ENCODE peak calls at places on chromosomes 11 and 22, in four cellular contexts. One of them, this sample, is unnamed.

GRCh38 chr22:26589367-26589844 is 526 bp downstream of the TPST2 start:
- DNase-seq in aorta: peak; percentile 79
- DNase-seq in naive thymus-derived CD4-positive, alpha-beta T cell: peak; percentile 18
- DNase-seq in cardiac muscle cell: peak; percentile 51
- DNase-seq in this sample: no peak

GRCh38 chr11:103648670-103649400 is 387.6 kb upstream of the DDI1 start:
- DNase-seq in aorta: no peak
- DNase-seq in naive thymus-derived CD4-positive, alpha-beta T cell: no peak
- DNase-seq in cardiac muscle cell: no peak
- DNase-seq in this sample: no peak

GRCh38 chr22:44729391-44730012 is 22.9 kb upstream of the ARHGAP8 start:
- DNase-seq in aorta: no peak
- DNase-seq in naive thymus-derived CD4-positive, alpha-beta T cell: peak; percentile 16
- DNase-seq in cardiac muscle cell: no peak
- DNase-seq in this sample: no peak

GRCh38 chr11:57072640-57073039 is 83.9 kb downstream of the OR5AK2 start:
- DNase-seq in aorta: no peak
- DNase-seq in naive thymus-derived CD4-positive, alpha-beta T cell: no peak
- DNase-seq in cardiac muscle cell: no peak
- DNase-seq in this sample: no peak

GRCh38 chr11:64866173-64866491 is 12.3 kb downstream of the EHD1 start:
- DNase-seq in aorta: no peak
- DNase-seq in naive thymus-derived CD4-positive, alpha-beta T cell: no peak
- DNase-seq in cardiac muscle cell: no peak
- DNase-seq in this sample: no peak

GRCh38 chr22:17777005-17777716 is 2.9 kb upstream of the BID start:
- DNase-seq in aorta: no peak
- DNase-seq in naive thymus-derived CD4-positive, alpha-beta T cell: peak; percentile 73
- DNase-seq in cardiac muscle cell: no peak
- DNase-seq in this sample: no peak

GRCh38 chr22:32476804-32477203 is 2.2 kb downstream of the FBXO7 start:
- DNase-seq in aorta: no peak
- DNase-seq in naive thymus-derived CD4-positive, alpha-beta T cell: no peak
- DNase-seq in cardiac muscle cell: no peak
- DNase-seq in this sample: no peak

GRCh38 chr22:45248832-45249561 is 8.3 kb upstream of the KIAA0930 start:
- DNase-seq in aorta: no peak
- DNase-seq in naive thymus-derived CD4-positive, alpha-beta T cell: no peak
- DNase-seq in cardiac muscle cell: no peak
- DNase-seq in this sample: no peak

GRCh38 chr11:61004037-61004641 is 32.7 kb downstream of the CD6 start:
- DNase-seq in aorta: no peak
- DNase-seq in naive thymus-derived CD4-positive, alpha-beta T cell: peak; percentile 55
- DNase-seq in cardiac muscle cell: no peak
- DNase-seq in this sample: no peak

GRCh38 chr11:65861165-65861505 is 902 bp downstream of the MUS81 start:
- DNase-seq in aorta: peak; percentile 79
- DNase-seq in naive thymus-derived CD4-positive, alpha-beta T cell: no peak
- DNase-seq in cardiac muscle cell: no peak
- DNase-seq in this sample: peak; percentile 3

GRCh38 chr22:39731881-39732555 is 161.5 kb downstream of the CACNA1I start:
- DNase-seq in aorta: no peak
- DNase-seq in naive thymus-derived CD4-positive, alpha-beta T cell: no peak
- DNase-seq in cardiac muscle cell: no peak
- DNase-seq in this sample: no peak

GRCh38 chr22:38834991-38835390 is 8.8 kb downstream of the NPTXR start:
- DNase-seq in aorta: no peak
- DNase-seq in naive thymus-derived CD4-positive, alpha-beta T cell: no peak
- DNase-seq in cardiac muscle cell: no peak
- DNase-seq in this sample: no peak

GRCh38 chr22:17774206-17774927 is at the start of gene BID:
- DNase-seq in aorta: peak; percentile 87
- DNase-seq in naive thymus-derived CD4-positive, alpha-beta T cell: no peak
- DNase-seq in cardiac muscle cell: peak; percentile 53
- DNase-seq in this sample: peak; percentile 47

GRCh38 chr11:24622262-24622661 is 125.4 kb downstream of the LUZP2 start:
- DNase-seq in aorta: no peak
- DNase-seq in naive thymus-derived CD4-positive, alpha-beta T cell: no peak
- DNase-seq in cardiac muscle cell: peak; percentile 4
- DNase-seq in this sample: no peak

GRCh38 chr22:17318817-17319216 is 50.4 kb upstream of the CECR2 start:
- DNase-seq in aorta: no peak
- DNase-seq in naive thymus-derived CD4-positive, alpha-beta T cell: no peak
- DNase-seq in cardiac muscle cell: peak; percentile 23
- DNase-seq in this sample: no peak

GRCh38 chr11:62477927-62478326 is 59.1 kb downstream of the SCGB1A1 start:
- DNase-seq in aorta: no peak
- DNase-seq in naive thymus-derived CD4-positive, alpha-beta T cell: no peak
- DNase-seq in cardiac muscle cell: no peak
- DNase-seq in this sample: no peak

GRCh38 chr11:64849600-64850356 is 5.3 kb upstream of the CDC42BPG start:
- DNase-seq in aorta: no peak
- DNase-seq in naive thymus-derived CD4-positive, alpha-beta T cell: no peak
- DNase-seq in cardiac muscle cell: no peak
- DNase-seq in this sample: no peak

GRCh38 chr11:121466063-121466794 is 13.5 kb upstream of the SORL1-AS1 start:
- DNase-seq in aorta: peak; percentile 96
- DNase-seq in naive thymus-derived CD4-positive, alpha-beta T cell: no peak
- DNase-seq in cardiac muscle cell: peak; percentile 65
- DNase-seq in this sample: peak; percentile 24

GRCh38 chr11:72786305-72787261 is 7.3 kb downstream of the STARD10 start:
- DNase-seq in aorta: no peak
- DNase-seq in naive thymus-derived CD4-positive, alpha-beta T cell: no peak
- DNase-seq in cardiac muscle cell: no peak
- DNase-seq in this sample: no peak

GRCh38 chr11:95243658-95244057 is 12.7 kb upstream of the SESN3 start:
- DNase-seq in aorta: no peak
- DNase-seq in naive thymus-derived CD4-positive, alpha-beta T cell: no peak
- DNase-seq in cardiac muscle cell: no peak
- DNase-seq in this sample: no peak

GRCh38 chr11:110295487-110296225 is 758 bp downstream of the RDX start:
- DNase-seq in aorta: peak; percentile 86
- DNase-seq in naive thymus-derived CD4-positive, alpha-beta T cell: peak; percentile 45
- DNase-seq in cardiac muscle cell: peak; percentile 71
- DNase-seq in this sample: peak; percentile 26

GRCh38 chr11:620935-621814 is 3.6 kb downstream of the CDHR5 start:
- DNase-seq in aorta: no peak
- DNase-seq in naive thymus-derived CD4-positive, alpha-beta T cell: no peak
- DNase-seq in cardiac muscle cell: no peak
- DNase-seq in this sample: no peak

GRCh38 chr11:95577716-95578460 is 211.7 kb downstream of the FAM76B start:
- DNase-seq in aorta: no peak
- DNase-seq in naive thymus-derived CD4-positive, alpha-beta T cell: no peak
- DNase-seq in cardiac muscle cell: no peak
- DNase-seq in this sample: no peak

GRCh38 chr11:8735094-8735493 is 52.5 kb downstream of the RPL27A start:
- DNase-seq in aorta: no peak
- DNase-seq in naive thymus-derived CD4-positive, alpha-beta T cell: no peak
- DNase-seq in cardiac muscle cell: no peak
- DNase-seq in this sample: no peak

GRCh38 chr11:125443767-125444311 is 52.2 kb downstream of the FEZ1 start:
- DNase-seq in aorta: no peak
- DNase-seq in naive thymus-derived CD4-positive, alpha-beta T cell: no peak
- DNase-seq in cardiac muscle cell: peak; percentile 63
- DNase-seq in this sample: no peak

GRCh38 chr22:30116362-30117117 is 36.3 kb downstream of the HORMAD2 start:
- DNase-seq in aorta: no peak
- DNase-seq in naive thymus-derived CD4-positive, alpha-beta T cell: no peak
- DNase-seq in cardiac muscle cell: no peak
- DNase-seq in this sample: no peak

GRCh38 chr22:31917227-31917921 is 27.0 kb upstream of the YWHAH start:
- DNase-seq in aorta: no peak
- DNase-seq in naive thymus-derived CD4-positive, alpha-beta T cell: no peak
- DNase-seq in cardiac muscle cell: no peak
- DNase-seq in this sample: no peak

GRCh38 chr22:28299760-28300159 is 379.9 kb downstream of the TTC28 start:
- DNase-seq in aorta: no peak
- DNase-seq in naive thymus-derived CD4-positive, alpha-beta T cell: no peak
- DNase-seq in cardiac muscle cell: peak; percentile 12
- DNase-seq in this sample: no peak

GRCh38 chr22:47782461-47783075 is 1020.1 kb downstream of the TBC1D22A start:
- DNase-seq in aorta: no peak
- DNase-seq in naive thymus-derived CD4-positive, alpha-beta T cell: no peak
- DNase-seq in cardiac muscle cell: no peak
- DNase-seq in this sample: no peak
- H3K9me3 ChIP-seq in aorta: peaks cover 4% of the 10 kb centered on the region
- H3K9me3 ChIP-seq in naive thymus-derived CD4-positive, alpha-beta T cell: no peaks in the 10 kb centered on the region
- H3K9me3 ChIP-seq in cardiac muscle cell: no peaks in the 10 kb centered on the region
- H3K9me3 ChIP-seq in this sample: no peaks in the 10 kb centered on the region

GRCh38 chr11:93646399-93646798 is 15.1 kb upstream of the CEP295 start:
- DNase-seq in aorta: no peak
- DNase-seq in naive thymus-derived CD4-positive, alpha-beta T cell: no peak
- DNase-seq in cardiac muscle cell: no peak
- DNase-seq in this sample: no peak
- H3K9me3 ChIP-seq in aorta: no peaks in the 10 kb centered on the region
- H3K9me3 ChIP-seq in naive thymus-derived CD4-positive, alpha-beta T cell: no peaks in the 10 kb centered on the region
- H3K9me3 ChIP-seq in cardiac muscle cell: no peaks in the 10 kb centered on the region
- H3K9me3 ChIP-seq in this sample: no peaks in the 10 kb centered on the region

GRCh38 chr11:111851067-111851466 is 20.3 kb downstream of the ALG9 start:
- DNase-seq in aorta: no peak
- DNase-seq in naive thymus-derived CD4-positive, alpha-beta T cell: no peak
- DNase-seq in cardiac muscle cell: no peak
- DNase-seq in this sample: no peak

GRCh38 chr11:111846640-111847039 is 24.7 kb downstream of the ALG9 start:
- DNase-seq in aorta: no peak
- DNase-seq in naive thymus-derived CD4-positive, alpha-beta T cell: no peak
- DNase-seq in cardiac muscle cell: no peak
- DNase-seq in this sample: no peak

GRCh38 chr11:111852103-111852502 is 19.3 kb downstream of the ALG9 start:
- DNase-seq in aorta: no peak
- DNase-seq in naive thymus-derived CD4-positive, alpha-beta T cell: no peak
- DNase-seq in cardiac muscle cell: no peak
- DNase-seq in this sample: no peak

GRCh38 chr11:111851636-111852035 is 19.7 kb downstream of the ALG9 start:
- DNase-seq in aorta: no peak
- DNase-seq in naive thymus-derived CD4-positive, alpha-beta T cell: no peak
- DNase-seq in cardiac muscle cell: no peak
- DNase-seq in this sample: no peak

GRCh38 chr11:111849631-111850030 is 21.8 kb downstream of the ALG9 start:
- DNase-seq in aorta: no peak
- DNase-seq in naive thymus-derived CD4-positive, alpha-beta T cell: no peak
- DNase-seq in cardiac muscle cell: no peak
- DNase-seq in this sample: no peak
- H3K9me3 ChIP-seq in aorta: no peaks in the 10 kb centered on the region
- H3K9me3 ChIP-seq in naive thymus-derived CD4-positive, alpha-beta T cell: no peaks in the 10 kb centered on the region
- H3K9me3 ChIP-seq in cardiac muscle cell: no peaks in the 10 kb centered on the region
- H3K9me3 ChIP-seq in this sample: no peaks in the 10 kb centered on the region

GRCh38 chr11:2649848-2650247 is 49.9 kb downstream of the KCNQ1OT1 start:
- DNase-seq in aorta: no peak
- DNase-seq in naive thymus-derived CD4-positive, alpha-beta T cell: no peak
- DNase-seq in cardiac muscle cell: no peak
- DNase-seq in this sample: no peak
- H3K9me3 ChIP-seq in aorta: peaks cover 31% of the 10 kb centered on the region
- H3K9me3 ChIP-seq in naive thymus-derived CD4-positive, alpha-beta T cell: peaks cover 5% of the 10 kb centered on the region
- H3K9me3 ChIP-seq in cardiac muscle cell: no peaks in the 10 kb centered on the region
- H3K9me3 ChIP-seq in this sample: peaks cover 8% of the 10 kb centered on the region

DNA sequence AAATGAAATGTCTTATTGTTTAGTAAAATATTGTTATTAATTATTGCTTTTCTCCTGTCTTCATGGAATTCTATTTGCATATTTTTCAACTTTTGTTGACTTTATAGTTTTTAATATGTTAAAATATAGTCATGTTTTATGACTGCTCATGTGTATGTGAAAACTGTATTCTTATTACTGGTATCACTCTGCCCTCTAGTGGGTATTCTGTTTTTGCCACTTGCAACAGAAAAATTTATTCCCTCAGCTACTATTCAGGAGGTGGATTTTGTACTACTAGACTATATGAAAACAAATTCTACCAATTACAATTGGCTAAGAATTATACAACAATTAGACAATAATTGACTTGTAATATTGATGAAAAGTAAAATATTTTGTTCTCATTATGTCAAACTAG is 45.0 kb downstream of the OR4C6 start:
- DNase-seq in aorta: no peak
- DNase-seq in naive thymus-derived CD4-positive, alpha-beta T cell: no peak
- DNase-seq in cardiac muscle cell: no peak
- DNase-seq in this sample: no peak
- H3K9me3 ChIP-seq in aorta: no peaks in the 10 kb centered on the region
- H3K9me3 ChIP-seq in naive thymus-derived CD4-positive, alpha-beta T cell: no peaks in the 10 kb centered on the region
- H3K9me3 ChIP-seq in cardiac muscle cell: no peaks in the 10 kb centered on the region
- H3K9me3 ChIP-seq in this sample: peaks cover 2% of the 10 kb centered on the region